ENCODE peak calls at places on chromosome 22, in five cellular contexts. A, D, U, G and W are unnamed samples.

GRCh38 chr22:23233746-23234408 is 53.6 kb downstream of the BCR start:
- DNase-seq in U (peak), A (no peak), D (no peak), G (no peak), W (no peak)

GRCh38 chr22:17586831-17587440 is 23.6 kb downstream of the SLC25A18 start:
- DNase-seq in A (no peak), U (no peak), D (no peak), G (no peak), W (no peak)

GRCh38 chr22:21015051-21016006 is at the start of gene P2RX6:
- DNase-seq in U (peak), A (no peak), G (no peak), D (no peak), W (no peak)

GRCh38 chr22:37483050-37483449 is 3.1 kb downstream of the MFNG start:
- DNase-seq in G (no peak), D (no peak), U (no peak), A (no peak), W (no peak)

GRCh38 chr22:38874529-38875222 is 2.7 kb upstream of the CBX6 start:
- DNase-seq in U (no peak), D (no peak), G (no peak), A (no peak), W (no peak)

GRCh38 chr22:20957118-20957690 is 9.9 kb upstream of the AIFM3 start:
- DNase-seq in A (peak), G (no peak), D (no peak), U (no peak), W (peak)

GRCh38 chr22:36867695-36868094 is 6.9 kb downstream of the NCF4 start:
- DNase-seq in G (no peak), D (no peak), U (no peak), A (no peak), W (no peak)

GRCh38 chr22:22704156-22704946 is 59.9 kb downstream of the GGTLC2 start:
- DNase-seq in G (no peak), U (no peak), D (no peak), A (no peak), W (no peak)

GRCh38 chr22:28984482-28985158 is 77.0 kb downstream of the C22orf31 start:
- DNase-seq in U (no peak), G (no peak), A (no peak), D (no peak), W (no peak)

GRCh38 chr22:29186302-29186701 is 19.4 kb upstream of the EMID1 start:
- DNase-seq in U (no peak), D (no peak), A (no peak), G (no peak), W (no peak)

GRCh38 chr22:42283288-42284229 is 13.1 kb upstream of the TCF20 start:
- DNase-seq in A (no peak), G (no peak), U (no peak), D (peak), W (no peak)

GRCh38 chr22:37417737-37418348 is 9.4 kb downstream of the ELFN2 start:
- DNase-seq in A (no peak), G (no peak), D (no peak), U (peak), W (no peak)

GRCh38 chr22:17578129-17578754 is 14.9 kb downstream of the SLC25A18 start:
- DNase-seq in G (no peak), D (no peak), U (peak), A (no peak), W (no peak)

GRCh38 chr22:33492210-33492651 is 428.0 kb downstream of the LARGE1 start:
- DNase-seq in A (no peak), G (no peak), D (no peak), U (no peak), W (no peak)

GRCh38 chr22:37203354-37204044 is 8.8 kb downstream of the SSTR3 start:
- DNase-seq in A (no peak), U (no peak), D (no peak), G (no peak), W (no peak)

GRCh38 chr22:32932176-32932575 is 126.0 kb downstream of the SYN3 start:
- DNase-seq in A (no peak), D (no peak), G (no peak), U (peak), W (no peak)

GRCh38 chr22:17772249-17772962 is 1.9 kb downstream of the BID start:
- DNase-seq in A (no peak), G (no peak), U (peak), D (no peak), W (peak)

GRCh38 chr22:38674888-38675287 is 6.9 kb upstream of the TOMM22 start:
- DNase-seq in A (no peak), U (no peak), G (no peak), D (no peak), W (no peak)

GRCh38 chr22:25174156-25174887 is 25.3 kb upstream of the CRYBB3 start:
- DNase-seq in U (no peak), D (no peak), G (no peak), A (no peak), W (no peak)

GRCh38 chr22:39528681-39529486 is 3.7 kb downstream of the RPS19BP1 start:
- DNase-seq in U (peak), D (peak), A (peak), G (peak), W (peak)

GRCh38 chr22:37560682-37561208 is 465 bp downstream of the CDC42EP1 start:
- DNase-seq in U (peak), G (peak), A (no peak), D (no peak), W (peak)

GRCh38 chr22:29695129-29695926 is 24.5 kb upstream of the CABP7 start:
- DNase-seq in G (no peak), D (no peak), A (no peak), U (no peak), W (no peak)

GRCh38 chr22:35483730-35484129 is 56.9 kb upstream of the RASD2 start:
- DNase-seq in U (no peak), D (no peak), A (no peak), G (no peak), W (no peak)
- TF ChIP-seq CTCF in U (no peak), D (no peak), A (no peak), G (no peak), W (no peak)

GRCh38 chr22:35564975-35565867 is 24.6 kb downstream of the RASD2 start:
- DNase-seq in U (peak), D (no peak), A (no peak), G (peak), W (no peak)
- TF ChIP-seq CTCF in U (peak), D (no peak), A (no peak), G (no peak), W (no peak)

GRCh38 chr22:50061141-50061823 is 3.2 kb upstream of the TTLL8 start:
- DNase-seq in D (no peak), A (no peak), U (no peak), G (no peak), W (no peak)

GRCh38 chr22:50061824-50062355 is 3.8 kb upstream of the TTLL8 start:
- DNase-seq in U (no peak), G (no peak), D (no peak), A (no peak), W (no peak)

GRCh38 chr22:50059881-50060262 is 1.8 kb upstream of the TTLL8 start:
- DNase-seq in A (no peak), U (no peak), D (no peak), G (no peak), W (no peak)

GRCh38 chr22:50059185-50059880 is 1.2 kb upstream of the TTLL8 start:
- DNase-seq in U (peak), G (no peak), D (peak), A (peak), W (no peak)

DNA sequence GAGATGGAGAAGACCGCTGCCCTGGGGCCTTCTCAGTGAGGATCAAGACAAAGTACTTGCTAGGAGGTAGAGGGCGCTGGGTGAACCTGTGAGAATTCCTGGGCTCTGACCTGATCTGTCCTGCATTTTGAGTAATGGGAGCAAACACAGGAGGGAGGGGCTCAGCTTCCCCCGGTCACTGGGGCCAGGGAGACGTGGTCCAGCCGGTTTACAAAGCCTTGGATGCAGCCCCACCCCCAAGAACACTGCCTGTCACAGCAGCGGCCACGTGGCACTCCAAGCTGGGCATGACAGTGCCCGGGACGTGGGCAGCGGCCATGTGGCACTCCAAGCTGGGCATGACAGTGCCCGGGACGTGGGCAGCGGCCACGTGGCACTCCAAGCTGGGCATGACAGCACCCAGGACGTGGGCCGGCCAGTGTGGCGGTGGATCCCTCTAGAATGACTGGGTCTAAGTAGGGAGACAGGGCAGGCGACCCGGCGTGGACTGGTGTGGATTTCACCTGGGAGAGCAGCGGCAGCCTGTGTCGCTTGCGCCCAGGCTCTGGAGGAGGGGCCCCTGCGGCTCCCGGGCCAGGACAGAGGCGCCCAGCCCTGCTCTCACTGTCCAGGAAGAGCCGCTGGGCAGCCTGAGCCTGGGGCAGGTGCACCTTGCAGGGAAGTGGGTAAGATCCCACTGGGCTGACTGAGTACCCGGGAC is 2.5 kb upstream of the TTLL8 start:
- DNase-seq in G (no peak), U (no peak), A (no peak), D (no peak), W (peak)
- TF ChIP-seq CTCF in G (no peak), U (no peak), A (no peak), D (no peak), W (no peak)

DNA sequence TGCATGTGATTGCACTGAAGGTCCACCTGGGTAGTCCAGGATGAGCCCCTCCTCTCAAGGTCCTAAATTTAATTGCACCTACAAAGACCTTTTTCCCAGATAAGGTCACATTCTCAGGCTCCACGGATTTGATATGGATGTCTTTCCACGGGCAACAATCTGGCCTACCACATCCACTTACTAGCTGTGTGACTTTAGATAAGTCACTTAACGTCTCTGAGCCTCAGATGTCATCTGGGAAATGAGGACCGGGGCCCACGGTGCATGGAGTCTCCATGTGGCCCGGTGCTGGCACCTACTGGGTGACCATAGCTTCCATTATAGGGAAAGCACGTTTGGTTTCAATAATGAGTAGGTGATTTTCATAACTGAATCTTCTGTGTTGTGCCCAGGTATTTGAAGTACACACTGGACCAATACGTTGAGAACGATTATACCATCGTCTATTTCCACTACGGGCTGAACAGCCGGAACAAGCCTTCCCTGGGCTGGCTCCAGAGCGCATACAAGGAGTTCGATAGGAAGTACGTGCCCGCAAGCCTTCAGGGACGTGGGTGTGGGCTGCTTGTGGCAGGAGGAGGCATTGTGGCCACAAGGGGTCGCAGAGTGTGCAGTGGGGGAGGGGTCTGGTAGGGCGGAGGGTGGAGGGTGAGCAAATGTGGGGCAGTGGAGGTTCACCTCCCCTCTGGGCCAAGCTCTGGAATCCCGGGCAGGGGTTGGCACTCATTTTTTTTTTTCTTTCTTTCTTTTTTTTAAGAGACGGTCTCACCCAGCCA is 55.7 kb downstream of the ARHGAP8 start:
- DNase-seq in U (no peak), D (peak), A (no peak), G (no peak), W (no peak)
- TF ChIP-seq CTCF in U (peak), D (peak), A (no peak), G (peak), W (no peak)